ENCODE peak calls at places on chromosomes 4 and X, in nine cellular contexts. P, T, H, O, L, Q, W, N and M are unnamed samples.
A peak's percentile ranks its signal among the peaks of the same experiment; 100 is the strongest.

GRCh38 chrX:133633162-133633561 is 217.9 kb upstream of the GPC4 start:
- DNase-seq in Q (no peak), O (no peak), H (no peak), N (no peak), T (no peak), P (no peak), W (peak; percentile 20), L (no peak), M (no peak)

GRCh38 chr4:82017680-82018079 is 356.1 kb downstream of the HNRNPD start:
- DNase-seq in W (peak; percentile 50), L (peak; percentile 4), O (peak; percentile 58), H (peak; percentile 7), N (peak; percentile 13), T (peak; percentile 5), Q (peak; percentile 3), P (peak; percentile 32), M (peak; percentile 68)

GRCh38 chr4:88731359-88731758 is 33.7 kb upstream of the NAP1L5 start:
- DNase-seq in T (no peak), W (no peak), O (no peak), N (no peak), P (no peak), H (no peak), L (no peak), Q (no peak), M (no peak)

GRCh38 chrX:6228720-6229119 is at the start of gene NLGN4X:
- DNase-seq in P (no peak), W (no peak), H (no peak), N (peak; percentile 29), T (no peak), L (no peak), Q (peak; percentile 19), O (no peak), M (no peak)

GRCh38 chr4:145709843-145710242 is 29.9 kb downstream of the C4orf51 start:
- DNase-seq in W (peak; percentile 95), H (no peak), L (peak; percentile 84), Q (peak; percentile 96), O (no peak), P (peak; percentile 98), N (peak; percentile 97), T (no peak), M (no peak)

GRCh38 chr4:173237722-173238121 is 69.1 kb downstream of the GALNT7 start:
- DNase-seq in T (no peak), H (no peak), L (no peak), Q (no peak), N (no peak), P (no peak), O (no peak), W (no peak), M (no peak)

GRCh38 chr4:98203406-98204235 is 57.6 kb upstream of the RAP1GDS1 start:
- DNase-seq in O (no peak), L (no peak), N (no peak), P (no peak), W (no peak), Q (no peak), H (no peak), T (no peak), M (no peak)

GRCh38 chrX:5907202-5907601 is 321.5 kb downstream of the NLGN4X start:
- DNase-seq in W (no peak), L (no peak), T (no peak), P (no peak), H (no peak), N (no peak), Q (no peak), O (no peak), M (no peak)

GRCh38 chr4:103032575-103032974 is 13.1 kb upstream of the SLC9B1 start:
- DNase-seq in L (peak; percentile 42), W (peak; percentile 36), P (peak; percentile 32), T (peak; percentile 56), O (peak; percentile 58), H (peak; percentile 6), N (peak; percentile 13), Q (no peak), M (peak; percentile 53)

GRCh38 chrX:125132274-125132673 is 187.4 kb upstream of the TEX13C start:
- DNase-seq in O (peak; percentile 28), H (no peak), T (peak; percentile 37), P (peak; percentile 0), N (no peak), L (no peak), W (peak; percentile 15), Q (no peak), M (peak; percentile 11)

GRCh38 chr4:32455231-32455630 is 1735.1 kb downstream of the PCDH7 start:
- DNase-seq in L (no peak), O (no peak), W (no peak), H (no peak), Q (peak; percentile 60), P (no peak), N (peak; percentile 64), T (no peak), M (peak; percentile 24)

GRCh38 chr4:121304843-121305348 is 75.9 kb downstream of the QRFPR start:
- DNase-seq in W (no peak), N (no peak), Q (no peak), H (no peak), T (no peak), P (no peak), O (no peak), L (no peak), M (peak; percentile 6)

GRCh38 chr4:77765720-77766119 is 53.4 kb downstream of the CNOT6L start:
- DNase-seq in T (no peak), N (no peak), H (no peak), Q (no peak), O (no peak), P (no peak), L (no peak), W (no peak), M (no peak)

GRCh38 chr4:82230310-82230709 is 143.5 kb downstream of the HNRNPD start:
- DNase-seq in T (no peak), N (no peak), L (no peak), Q (no peak), P (no peak), O (no peak), H (no peak), W (peak; percentile 1), M (no peak)

GRCh38 chr4:71498002-71498401 is 159.2 kb downstream of the SLC4A4 start:
- DNase-seq in W (peak; percentile 8), O (no peak), N (peak; percentile 45), P (peak; percentile 69), Q (peak; percentile 40), T (peak; percentile 1), H (no peak), L (peak; percentile 73), M (no peak)

GRCh38 chr4:166400270-166400894 is 527.3 kb downstream of the TLL1 start:
- DNase-seq in T (no peak), O (no peak), P (no peak), L (no peak), Q (no peak), W (no peak), H (no peak), N (no peak), M (no peak)
- H3K9me3 ChIP-seq in T (no peaks in the 10 kb centered on the region), O (no peaks in the 10 kb centered on the region), P (peaks cover 2% of the 10 kb centered on the region), L (no peaks in the 10 kb centered on the region), Q (no peaks in the 10 kb centered on the region), W (no peaks in the 10 kb centered on the region), H (no peaks in the 10 kb centered on the region), N (no peaks in the 10 kb centered on the region), M (no peaks in the 10 kb centered on the region)

GRCh38 chr4:52998413-52998812 is 136.3 kb downstream of the RASL11B start:
- DNase-seq in N (no peak), L (no peak), O (no peak), Q (no peak), T (no peak), W (no peak), P (no peak), H (no peak), M (no peak)
- H3K4me2 ChIP-seq in N (no peak overlapping the region), L (no peak overlapping the region), O (no peak overlapping the region), Q (no peak overlapping the region), T (no peak overlapping the region), W (no peak overlapping the region), P (no peak overlapping the region), H (no peak overlapping the region), M (no peak overlapping the region)

GRCh38 chrX:56228914-56229313 is 3.2 kb upstream of the KLF8 start:
- DNase-seq in H (no peak), W (peak; percentile 11), L (no peak), N (no peak), Q (no peak), T (no peak), P (no peak), O (no peak), M (no peak)

GRCh38 chrX:56233100-56233499 is 944 bp downstream of the KLF8 start:
- DNase-seq in N (no peak), H (no peak), T (no peak), W (peak; percentile 46), O (no peak), L (no peak), Q (no peak), P (no peak), M (peak; percentile 12)

GRCh38 chrX:56231706-56232105 is 450 bp upstream of the KLF8 start:
- DNase-seq in H (no peak), N (no peak), O (no peak), Q (no peak), P (no peak), W (no peak), T (no peak), L (no peak), M (no peak)

GRCh38 chrX:56232221-56233082 is at the start of gene KLF8:
- DNase-seq in T (no peak), Q (no peak), H (no peak), N (no peak), O (no peak), L (no peak), P (no peak), W (peak; percentile 56), M (peak; percentile 58)

DNA sequence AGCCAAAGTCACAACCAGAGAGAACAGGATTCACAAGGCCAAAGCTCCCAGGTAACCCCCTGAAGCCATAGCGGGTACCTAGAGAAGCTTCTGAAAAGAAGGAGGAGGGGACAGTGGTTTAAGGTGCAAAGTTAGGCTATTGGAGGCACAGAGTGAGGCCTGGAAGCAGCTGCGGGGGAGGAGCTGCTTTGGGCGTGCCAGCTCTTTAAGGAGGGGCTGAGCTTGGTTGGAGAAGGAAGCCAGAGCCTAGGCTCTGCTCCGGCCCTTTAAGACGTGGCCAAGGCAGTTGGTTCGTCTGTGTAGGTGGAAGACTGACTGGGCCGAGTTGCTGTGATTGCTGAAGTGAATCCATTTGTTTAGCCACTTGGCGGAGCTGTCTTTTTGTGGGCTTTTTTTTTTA is 1.5 kb downstream of the KLF8 start:
- DNase-seq in H (no peak), N (peak; percentile 17), L (peak; percentile 0), T (peak; percentile 5), W (peak; percentile 76), Q (peak; percentile 0), O (no peak), P (no peak), M (peak; percentile 50)
- H3K27ac ChIP-seq in H (no peak overlapping the region), N (no peak overlapping the region), L (peak overlapping the region; percentile 25), T (no peak overlapping the region), W (no peak overlapping the region), Q (no peak overlapping the region), O (no peak overlapping the region), P (no peak overlapping the region), M (no peak overlapping the region)

DNA sequence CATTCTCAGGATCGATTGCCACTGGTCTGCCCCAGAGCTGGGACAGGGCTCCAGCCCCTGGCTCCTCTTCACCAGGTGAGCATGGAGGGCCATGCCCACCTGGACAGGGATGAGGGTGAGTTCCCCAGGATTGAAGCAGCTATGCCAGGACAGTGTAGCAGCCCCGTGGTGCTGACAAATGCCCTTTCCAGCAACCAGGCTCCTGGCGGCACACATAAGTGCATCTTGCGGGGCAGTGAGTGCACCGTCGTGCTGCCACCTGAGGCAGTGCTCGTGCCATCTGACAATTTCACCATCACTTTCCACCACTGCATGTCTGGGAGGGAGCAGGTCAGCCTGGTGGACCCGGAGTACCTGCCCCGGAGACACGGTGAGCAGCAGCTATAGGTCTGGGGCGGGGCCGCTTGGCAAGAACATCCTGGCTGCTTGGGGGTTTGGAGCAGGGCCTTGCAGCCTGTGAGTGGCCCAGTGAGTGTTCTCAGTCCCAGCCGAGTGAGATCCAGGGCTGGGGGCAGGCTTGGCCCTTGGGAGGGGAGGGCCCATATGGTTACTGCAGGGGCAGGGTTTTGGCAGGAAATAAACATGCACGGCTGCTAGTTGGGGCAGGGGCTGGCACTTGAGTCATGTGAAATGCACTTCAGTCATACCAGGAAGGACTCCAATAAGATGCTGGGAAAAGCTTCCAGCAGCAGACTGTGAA is 6.1 kb downstream of the IL9R start:
- DNase-seq in W (no peak), L (no peak), O (no peak), N (no peak), T (no peak), Q (no peak), P (no peak), H (no peak), M (no peak)
- H3K9me3 ChIP-seq in W (no peaks in the 10 kb centered on the region), L (no peaks in the 10 kb centered on the region), O (no peaks in the 10 kb centered on the region), N (no peaks in the 10 kb centered on the region), T (no peaks in the 10 kb centered on the region), Q (peaks cover 10% of the 10 kb centered on the region), P (peaks cover 3% of the 10 kb centered on the region), H (no peaks in the 10 kb centered on the region), M (no peaks in the 10 kb centered on the region)